ENCODE peak calls at places on chromosome 5, in five cellular contexts. H is fibroblast of pulmonary artery, E is fibroblast of lung, I is uterus, R is DND-41. X is an unnamed sample.

GRCh38 chr5:149452007-149452664 is 73.0 kb upstream of the IL17B start:
- DNase-seq in H (peak), E (peak), I (no peak), R (no peak), X (no peak)

GRCh38 chr5:94908889-94909480 is 290.5 kb downstream of the SLF1 start:
- DNase-seq in H (peak), E (peak), I (no peak), R (no peak), X (no peak)

GRCh38 chr5:20833081-20833627 is 845.2 kb upstream of the CDH18 start:
- DNase-seq in H (no peak), E (no peak), I (no peak), R (no peak), X (no peak)

GRCh38 chr5:39411051-39411450 is 13.7 kb downstream of the DAB2 start:
- DNase-seq in H (peak), E (peak), I (no peak), R (no peak), X (no peak)

GRCh38 chr5:148248894-148249293 is 10.6 kb downstream of the MARCOL start:
- DNase-seq in H (no peak), E (no peak), I (no peak), R (no peak), X (no peak)

GRCh38 chr5:74579215-74579614 is 61.3 kb downstream of the ENC1 start:
- DNase-seq in H (no peak), E (peak), I (no peak), R (peak), X (no peak)

GRCh38 chr5:153067869-153068268 is 422.6 kb upstream of the GRIA1 start:
- DNase-seq in H (no peak), E (no peak), I (no peak), R (no peak), X (no peak)

GRCh38 chr5:77143998-77144836 is 57.1 kb upstream of the ZBED3 start:
- DNase-seq in H (peak), E (peak), I (peak), R (peak), X (no peak)

GRCh38 chr5:164048527-164048926 is 543.1 kb downstream of the MAT2B start:
- DNase-seq in H (peak), E (peak), I (no peak), R (no peak), X (no peak)
- TF ChIP-seq CTCF in H (peak), E (no peak), I (no peak), R (no peak), X (no peak)

DNA sequence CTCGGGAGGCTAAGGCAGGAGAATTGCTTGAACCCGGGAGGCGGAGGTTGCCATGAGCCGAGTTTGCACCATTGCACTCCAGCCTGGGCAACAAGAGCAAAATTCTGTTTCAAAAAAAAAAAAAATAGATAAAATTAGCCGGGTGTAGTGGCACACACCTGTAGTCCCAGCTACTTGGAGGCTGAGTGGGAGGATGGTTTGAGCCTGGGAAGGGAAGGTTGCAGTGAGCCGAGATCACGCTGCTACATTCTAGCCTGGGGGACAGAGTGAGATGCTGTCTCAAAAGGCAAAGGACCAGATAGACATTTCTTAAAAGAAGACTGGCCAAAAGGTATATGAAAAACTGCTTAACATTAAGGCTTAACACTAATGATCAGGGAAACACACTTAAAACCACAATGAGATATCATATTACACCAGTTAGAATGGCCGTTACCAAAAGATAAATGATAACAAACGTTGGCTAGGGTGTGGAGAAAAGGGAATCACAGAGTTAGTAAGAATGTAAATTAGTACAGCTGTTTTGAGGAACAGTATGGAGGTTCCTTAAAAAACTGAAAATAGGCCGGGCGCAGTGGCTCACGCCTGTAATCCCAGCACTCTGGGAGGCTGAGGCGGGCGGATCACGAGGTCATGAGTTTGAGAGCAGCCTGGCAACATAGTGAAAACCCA is 10.1 kb upstream of the MARVELD2 start:
- DNase-seq in H (no peak), E (peak), I (no peak), R (no peak), X (no peak)
- H3K4me3 ChIP-seq in H (no peak), E (no peak), I (no peak), R (no peak), X (no peak)

GRCh38 chr5:133838286-133838685 is 130.1 kb downstream of the C5orf15 start:
- DNase-seq in H (no peak), E (no peak), I (no peak), R (no peak), X (peak)
- TF ChIP-seq CTCF in H (no peak), E (no peak), I (no peak), R (no peak), X (no peak)

GRCh38 chr5:134007581-134008256 is 2.9 kb upstream of the VDAC1 start:
- DNase-seq in H (no peak), E (peak), I (no peak), R (no peak), X (no peak)

GRCh38 chr5:134006119-134006514 is 1.3 kb upstream of the VDAC1 start:
- DNase-seq in H (no peak), E (no peak), I (no peak), R (no peak), X (no peak)

GRCh38 chr5:134004626-134005414 is at the start of gene VDAC1:
- DNase-seq in H (peak), E (peak), I (peak), R (peak), X (peak)

GRCh38 chr5:134005415-134006118 is 792 bp upstream of the VDAC1 start:
- DNase-seq in H (no peak), E (peak), I (peak), R (no peak), X (peak)

GRCh38 chr5:134008257-134008749 is 3.5 kb upstream of the VDAC1 start:
- DNase-seq in H (no peak), E (no peak), I (no peak), R (no peak), X (no peak)
- H3K4me3 ChIP-seq in H (no peak), E (no peak), I (no peak), R (no peak), X (no peak)

GRCh38 chr5:138610468-138611294 is 35.5 kb upstream of the HSPA9 start:
- DNase-seq in H (no peak), E (peak), I (no peak), R (no peak), X (no peak)
- TF ChIP-seq CTCF in H (peak), E (peak), I (no peak), R (no peak), X (no peak)

DNA sequence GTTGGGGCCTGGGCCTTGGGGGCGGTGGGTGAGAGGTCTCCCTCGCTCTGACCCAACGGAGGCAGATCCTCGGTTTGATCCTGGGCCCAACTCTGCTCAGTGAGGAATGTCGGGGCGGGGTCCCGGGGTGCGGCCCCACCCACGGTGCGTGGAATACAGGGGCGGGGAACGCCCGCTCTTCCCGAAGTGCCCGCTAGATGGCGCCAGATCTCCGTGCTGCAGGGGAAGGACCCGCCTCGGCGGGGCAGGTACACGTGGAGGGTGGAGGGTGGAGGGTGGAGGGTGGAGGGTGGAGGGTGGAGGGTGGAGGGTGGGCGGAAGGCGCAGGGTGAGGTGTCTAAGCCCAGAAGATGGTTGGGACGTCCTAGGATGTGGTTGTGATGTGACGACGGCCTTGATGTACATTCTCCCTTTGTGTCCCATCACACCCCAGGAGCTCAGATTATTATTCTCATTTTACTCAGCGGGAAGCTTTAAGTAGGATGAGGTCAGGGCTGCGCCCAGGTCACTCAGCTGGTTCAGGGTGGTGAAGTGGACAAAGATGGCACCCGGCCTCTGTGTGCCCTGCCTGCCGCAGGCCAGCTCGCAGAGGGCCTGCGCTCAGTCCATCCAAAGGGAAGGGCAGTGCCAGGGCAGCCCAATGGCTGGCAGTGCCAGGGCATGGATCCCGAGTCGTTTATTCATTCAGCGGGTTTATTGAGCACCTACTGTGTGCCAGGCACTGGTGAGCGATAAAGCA is 9.4 kb upstream of the RPS14 start:
- DNase-seq in H (peak), E (peak), I (peak), R (peak), X (no peak)
- H3K4me3 ChIP-seq in H (no peak), E (no peak), I (peak), R (peak), X (peak)

GRCh38 chr5:151770383-151771258 is 1.1 kb upstream of the G3BP1 start:
- DNase-seq in H (peak), E (peak), I (peak), R (no peak), X (peak)
- TF ChIP-seq CTCF in H (no peak), E (no peak), I (no peak), R (peak), X (no peak)

GRCh38 chr5:68258531-68258930 is 43.0 kb downstream of the PIK3R1 start:
- DNase-seq in H (no peak), E (no peak), I (no peak), R (no peak), X (no peak)

GRCh38 chr5:68253612-68254341 is 38.2 kb downstream of the PIK3R1 start:
- DNase-seq in H (no peak), E (no peak), I (no peak), R (no peak), X (no peak)

GRCh38 chr5:68252678-68253520 is 37.3 kb downstream of the PIK3R1 start:
- DNase-seq in H (peak), E (peak), I (no peak), R (peak), X (no peak)

GRCh38 chr5:68257207-68257606 is 41.7 kb downstream of the PIK3R1 start:
- DNase-seq in H (no peak), E (no peak), I (no peak), R (no peak), X (no peak)

GRCh38 chr5:68255305-68256130 is 40.0 kb downstream of the PIK3R1 start:
- DNase-seq in H (no peak), E (no peak), I (no peak), R (peak), X (no peak)
- H3K4me3 ChIP-seq in H (no peak), E (no peak), I (no peak), R (peak), X (peak)

GRCh38 chr5:136066705-136067271 is 38.0 kb downstream of the TGFBI start:
- DNase-seq in H (peak), E (peak), I (peak), R (no peak), X (peak)
- TF ChIP-seq CTCF in H (peak), E (peak), I (no peak), R (no peak), X (no peak)

X was measured in coronary artery.